ENCODE peak calls at places on chromosomes 7 and 10, in five cellular contexts. One of them, this sample, is unnamed.

GRCh38 chr10:4370376-4370775 is 455.6 kb upstream of the AKR1E2 start:
- DNase-seq in neural progenitor cell: no peak
- DNase-seq in dorsolateral prefrontal cortex: no peak
- DNase-seq in left ventricle myocardium inferior: no peak
- DNase-seq in OCI-LY7: no peak
- DNase-seq in this sample: no peak

GRCh38 chr10:4770766-4771553 is 55.0 kb upstream of the AKR1E2 start:
- DNase-seq in left ventricle myocardium inferior: no peak
- DNase-seq in OCI-LY7: no peak
- DNase-seq in dorsolateral prefrontal cortex: no peak
- DNase-seq in neural progenitor cell: no peak
- DNase-seq in this sample: no peak

GRCh38 chr7:1674161-1675035 is 4.3 kb downstream of the ELFN1 start:
- DNase-seq in dorsolateral prefrontal cortex: peak
- DNase-seq in left ventricle myocardium inferior: no peak
- DNase-seq in neural progenitor cell: no peak
- DNase-seq in OCI-LY7: no peak
- DNase-seq in this sample: no peak

GRCh38 chr7:101162551-101163280 is 2.7 kb downstream of the VGF start:
- DNase-seq in neural progenitor cell: peak
- DNase-seq in OCI-LY7: peak
- DNase-seq in left ventricle myocardium inferior: peak
- DNase-seq in dorsolateral prefrontal cortex: no peak
- DNase-seq in this sample: peak

GRCh38 chr10:37747081-37747480 is 110.3 kb downstream of the ZNF248 start:
- DNase-seq in OCI-LY7: no peak
- DNase-seq in dorsolateral prefrontal cortex: no peak
- DNase-seq in neural progenitor cell: no peak
- DNase-seq in left ventricle myocardium inferior: no peak
- DNase-seq in this sample: no peak

GRCh38 chr10:55631071-55631654 is 729.9 kb downstream of the ZWINT start:
- DNase-seq in left ventricle myocardium inferior: peak
- DNase-seq in dorsolateral prefrontal cortex: peak
- DNase-seq in OCI-LY7: no peak
- DNase-seq in neural progenitor cell: peak
- DNase-seq in this sample: no peak

GRCh38 chr7:77697535-77697831 is 1.2 kb downstream of the RSBN1L start:
- DNase-seq in neural progenitor cell: no peak
- DNase-seq in dorsolateral prefrontal cortex: peak
- DNase-seq in left ventricle myocardium inferior: peak
- DNase-seq in OCI-LY7: peak
- DNase-seq in this sample: no peak

GRCh38 chr7:130099331-130099730 is 29.0 kb downstream of the KLHDC10 start:
- DNase-seq in dorsolateral prefrontal cortex: no peak
- DNase-seq in neural progenitor cell: no peak
- DNase-seq in left ventricle myocardium inferior: no peak
- DNase-seq in OCI-LY7: no peak
- DNase-seq in this sample: no peak

GRCh38 chr7:7564323-7564780 is 2.3 kb upstream of the MIOS start:
- DNase-seq in dorsolateral prefrontal cortex: no peak
- DNase-seq in left ventricle myocardium inferior: no peak
- DNase-seq in OCI-LY7: no peak
- DNase-seq in neural progenitor cell: no peak
- DNase-seq in this sample: no peak

GRCh38 chr10:71878327-71879034 is 27.4 kb upstream of the PSAP start:
- DNase-seq in OCI-LY7: peak
- DNase-seq in left ventricle myocardium inferior: peak
- DNase-seq in dorsolateral prefrontal cortex: no peak
- DNase-seq in neural progenitor cell: peak
- DNase-seq in this sample: peak

GRCh38 chr7:676972-677385 is 49.5 kb upstream of the DNAAF5 start:
- DNase-seq in dorsolateral prefrontal cortex: peak
- DNase-seq in neural progenitor cell: no peak
- DNase-seq in OCI-LY7: no peak
- DNase-seq in left ventricle myocardium inferior: no peak
- DNase-seq in this sample: no peak

GRCh38 chr10:15901889-15902288 is 41.6 kb upstream of the MINDY3 start:
- DNase-seq in neural progenitor cell: peak
- DNase-seq in dorsolateral prefrontal cortex: no peak
- DNase-seq in OCI-LY7: no peak
- DNase-seq in left ventricle myocardium inferior: no peak
- DNase-seq in this sample: no peak

GRCh38 chr10:19628767-19629443 is 187.3 kb upstream of the PLXDC2 start:
- DNase-seq in neural progenitor cell: peak
- DNase-seq in dorsolateral prefrontal cortex: no peak
- DNase-seq in OCI-LY7: no peak
- DNase-seq in left ventricle myocardium inferior: no peak
- DNase-seq in this sample: no peak

GRCh38 chr10:22573820-22574569 is 140.4 kb downstream of the PIP4K2A start:
- DNase-seq in OCI-LY7: peak
- DNase-seq in neural progenitor cell: peak
- DNase-seq in left ventricle myocardium inferior: no peak
- DNase-seq in dorsolateral prefrontal cortex: no peak
- DNase-seq in this sample: peak
- TF ChIP-seq CTCF in OCI-LY7: peak
- TF ChIP-seq CTCF in neural progenitor cell: peak
- TF ChIP-seq CTCF in left ventricle myocardium inferior: peak
- TF ChIP-seq CTCF in dorsolateral prefrontal cortex: peak
- TF ChIP-seq CTCF in this sample: peak

GRCh38 chr10:17216217-17216900 is 11.7 kb upstream of the VIM start:
- DNase-seq in left ventricle myocardium inferior: no peak
- DNase-seq in neural progenitor cell: no peak
- DNase-seq in dorsolateral prefrontal cortex: no peak
- DNase-seq in OCI-LY7: no peak
- DNase-seq in this sample: peak

GRCh38 chr10:17219024-17219423 is 9.0 kb upstream of the VIM start:
- DNase-seq in dorsolateral prefrontal cortex: no peak
- DNase-seq in left ventricle myocardium inferior: no peak
- DNase-seq in neural progenitor cell: no peak
- DNase-seq in OCI-LY7: no peak
- DNase-seq in this sample: no peak

GRCh38 chr10:17216901-17217395 is 11.1 kb upstream of the VIM start:
- DNase-seq in OCI-LY7: no peak
- DNase-seq in neural progenitor cell: no peak
- DNase-seq in dorsolateral prefrontal cortex: no peak
- DNase-seq in left ventricle myocardium inferior: no peak
- DNase-seq in this sample: no peak

GRCh38 chr10:17215782-17216122 is 12.3 kb upstream of the VIM start:
- DNase-seq in OCI-LY7: no peak
- DNase-seq in left ventricle myocardium inferior: no peak
- DNase-seq in dorsolateral prefrontal cortex: no peak
- DNase-seq in neural progenitor cell: no peak
- DNase-seq in this sample: no peak

GRCh38 chr10:17217661-17218306 is 10.3 kb upstream of the VIM start:
- DNase-seq in OCI-LY7: no peak
- DNase-seq in dorsolateral prefrontal cortex: no peak
- DNase-seq in left ventricle myocardium inferior: no peak
- DNase-seq in neural progenitor cell: no peak
- DNase-seq in this sample: no peak
- H3K4me3 ChIP-seq in OCI-LY7: no peak
- H3K4me3 ChIP-seq in dorsolateral prefrontal cortex: no peak
- H3K4me3 ChIP-seq in left ventricle myocardium inferior: no peak
- H3K4me3 ChIP-seq in neural progenitor cell: no peak
- H3K4me3 ChIP-seq in this sample: no peak

GRCh38 chr7:147700702-147701101 is 889.9 kb upstream of the C7orf33 start:
- DNase-seq in dorsolateral prefrontal cortex: no peak
- DNase-seq in left ventricle myocardium inferior: no peak
- DNase-seq in neural progenitor cell: peak
- DNase-seq in OCI-LY7: no peak
- DNase-seq in this sample: no peak
- TF ChIP-seq CTCF in dorsolateral prefrontal cortex: no peak
- TF ChIP-seq CTCF in left ventricle myocardium inferior: no peak
- TF ChIP-seq CTCF in neural progenitor cell: no peak
- TF ChIP-seq CTCF in OCI-LY7: no peak
- TF ChIP-seq CTCF in this sample: no peak

GRCh38 chr10:132904814-132905649 is 37.3 kb downstream of the CFAP46 start:
- DNase-seq in OCI-LY7: no peak
- DNase-seq in left ventricle myocardium inferior: no peak
- DNase-seq in neural progenitor cell: no peak
- DNase-seq in dorsolateral prefrontal cortex: no peak
- DNase-seq in this sample: no peak

GRCh38 chr10:132905661-132906060 is 36.7 kb downstream of the CFAP46 start:
- DNase-seq in OCI-LY7: no peak
- DNase-seq in dorsolateral prefrontal cortex: peak
- DNase-seq in neural progenitor cell: no peak
- DNase-seq in left ventricle myocardium inferior: no peak
- DNase-seq in this sample: no peak

GRCh38 chr10:132906106-132906505 is 36.3 kb downstream of the CFAP46 start:
- DNase-seq in left ventricle myocardium inferior: no peak
- DNase-seq in OCI-LY7: no peak
- DNase-seq in neural progenitor cell: no peak
- DNase-seq in dorsolateral prefrontal cortex: peak
- DNase-seq in this sample: no peak

GRCh38 chr10:132907901-132908620 is 34.3 kb downstream of the CFAP46 start:
- DNase-seq in neural progenitor cell: no peak
- DNase-seq in dorsolateral prefrontal cortex: peak
- DNase-seq in OCI-LY7: no peak
- DNase-seq in left ventricle myocardium inferior: no peak
- DNase-seq in this sample: no peak

DNA sequence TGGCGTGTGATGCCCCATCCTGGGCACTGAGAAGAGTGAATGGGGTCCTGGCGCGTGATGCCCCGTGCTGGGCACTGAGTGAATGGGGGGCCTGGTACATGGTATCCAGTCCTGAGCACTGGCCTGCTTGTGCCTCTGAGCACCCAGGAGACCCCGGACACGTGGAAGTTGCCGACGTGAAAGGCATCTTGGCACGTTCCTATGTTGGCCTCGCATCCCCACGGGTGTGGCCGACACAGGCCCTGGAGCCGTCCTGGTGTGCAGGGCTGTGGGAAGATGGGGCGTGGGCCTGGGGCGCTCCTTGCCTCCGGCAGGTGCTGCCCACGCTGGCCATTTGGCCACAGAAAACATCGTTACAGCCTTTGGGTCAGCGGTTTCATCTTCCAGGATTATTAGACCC is 35.5 kb downstream of the CFAP46 start:
- DNase-seq in dorsolateral prefrontal cortex: peak
- DNase-seq in left ventricle myocardium inferior: no peak
- DNase-seq in OCI-LY7: no peak
- DNase-seq in neural progenitor cell: no peak
- DNase-seq in this sample: no peak
- H3K4me3 ChIP-seq in dorsolateral prefrontal cortex: no peak
- H3K4me3 ChIP-seq in left ventricle myocardium inferior: no peak
- H3K4me3 ChIP-seq in OCI-LY7: no peak
- H3K4me3 ChIP-seq in neural progenitor cell: no peak
- H3K4me3 ChIP-seq in this sample: no peak

DNA sequence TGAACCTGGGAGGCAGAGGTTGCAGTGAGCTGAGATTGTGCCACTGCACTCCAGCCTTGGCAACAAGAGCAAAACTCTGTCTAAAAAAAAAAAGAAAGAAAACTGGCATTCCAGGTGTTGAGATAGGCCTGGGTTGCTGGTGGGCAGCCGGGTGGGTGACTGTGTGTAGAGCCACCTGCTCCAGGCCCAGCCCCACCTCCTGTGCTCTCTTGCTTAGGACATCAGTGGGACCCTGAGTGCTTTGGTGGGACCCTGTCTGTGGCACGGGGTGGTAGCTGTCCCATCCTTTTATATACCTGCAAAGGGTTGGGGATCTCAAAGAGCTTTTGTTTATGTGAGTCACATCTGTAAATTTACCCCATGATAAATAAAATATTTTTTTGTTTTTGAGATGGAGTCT is 6.2 kb downstream of the PAOX start:
- DNase-seq in dorsolateral prefrontal cortex: peak
- DNase-seq in left ventricle myocardium inferior: no peak
- DNase-seq in neural progenitor cell: no peak
- DNase-seq in OCI-LY7: no peak
- DNase-seq in this sample: no peak
- TF ChIP-seq CTCF in dorsolateral prefrontal cortex: no peak
- TF ChIP-seq CTCF in left ventricle myocardium inferior: no peak
- TF ChIP-seq CTCF in neural progenitor cell: no peak
- TF ChIP-seq CTCF in OCI-LY7: no peak
- TF ChIP-seq CTCF in this sample: no peak

GRCh38 chr7:84283798-84284197 is 89.2 kb upstream of the SEMA3A start:
- DNase-seq in left ventricle myocardium inferior: no peak
- DNase-seq in OCI-LY7: no peak
- DNase-seq in neural progenitor cell: no peak
- DNase-seq in dorsolateral prefrontal cortex: no peak
- DNase-seq in this sample: no peak
- H3K4me3 ChIP-seq in left ventricle myocardium inferior: no peak
- H3K4me3 ChIP-seq in OCI-LY7: no peak
- H3K4me3 ChIP-seq in neural progenitor cell: no peak
- H3K4me3 ChIP-seq in dorsolateral prefrontal cortex: no peak
- H3K4me3 ChIP-seq in this sample: no peak

This sample was measured in GM12865.